ENCODE peak calls at places on chromosome 21, in eight cellular contexts. G is astrocyte of the hippocampus, W is posterior vena cava, S is GM13976, Y is GM03348, Q is adipocyte, C is cardiac septum, D is left ventricle myocardium superior. R is an unnamed sample.

GRCh38 chr21:45740088-45740440 is 96.5 kb downstream of the PCBP3 start:
- DNase-seq in Q (no peak), D (no peak), W (no peak), S (peak; percentile 13), Y (no peak), G (no peak), C (no peak), R (no peak)

GRCh38 chr21:22609802-22610201 is 1611.6 kb downstream of the NCAM2 start:
- DNase-seq in Q (no peak), W (no peak), S (no peak), D (no peak), G (no peak), C (no peak), Y (no peak), R (no peak)

GRCh38 chr21:44549525-44550211 is 1.6 kb downstream of the KRTAP10-2 start:
- DNase-seq in W (no peak), S (no peak), D (no peak), Y (no peak), C (no peak), Q (no peak), G (no peak), R (no peak)

GRCh38 chr21:28111151-28111619 is 881.5 kb downstream of the LTN1 start:
- DNase-seq in G (peak; percentile 64), Y (peak; percentile 64), D (peak; percentile 46), W (no peak), C (peak; percentile 76), Q (peak; percentile 97), S (no peak), R (no peak)

GRCh38 chr21:44065428-44065827 is 41.8 kb upstream of the PWP2 start:
- DNase-seq in S (peak; percentile 72), C (no peak), D (no peak), G (no peak), Q (no peak), Y (no peak), W (no peak), R (no peak)

GRCh38 chr21:42627527-42628289 is 25.7 kb upstream of the PDE9A start:
- DNase-seq in S (no peak), G (no peak), C (peak; percentile 77), Q (no peak), D (peak; percentile 92), W (peak; percentile 35), Y (no peak), R (no peak)

GRCh38 chr21:41326414-41327080 is 9.9 kb downstream of the FAM3B start:
- DNase-seq in C (no peak), Y (no peak), S (no peak), D (no peak), G (no peak), W (no peak), Q (no peak), R (no peak)

GRCh38 chr21:42587036-42587435 is 66.4 kb upstream of the PDE9A start:
- DNase-seq in Q (no peak), C (no peak), S (no peak), D (no peak), G (no peak), W (peak; percentile 70), Y (no peak), R (no peak)